ENCODE peak calls at places on chromosomes 6 and 20, in five cellular contexts. R is adipocyte; L is Panc1; U is HCT116; C is CD8-positive, alpha-beta T cell. K is an unnamed sample. For H3K9me3, the result is how much of the 10 kb centered on the place peaks cover.

GRCh38 chr6:24950210-24950941 is 14.6 kb upstream of the RIPOR2 start:
- DNase-seq in R (no peak), L (no peak), U (no peak), C (no peak), K (no peak)

GRCh38 chr6:109701774-109702173 is 10.7 kb downstream of the FIG4 start:
- DNase-seq in R (no peak), L (no peak), U (no peak), C (no peak), K (no peak)

GRCh38 chr20:2867081-2867860 is 6.0 kb upstream of the PTPRA start:
- DNase-seq in R (no peak), L (no peak), U (no peak), C (no peak), K (peak)

GRCh38 chr20:4491643-4492042 is 230.1 kb upstream of the PRND start:
- DNase-seq in R (no peak), L (no peak), U (no peak), C (no peak), K (no peak)

GRCh38 chr6:7975764-7976146 is 65.2 kb upstream of the TXNDC5 start:
- DNase-seq in R (no peak), L (no peak), U (no peak), C (no peak), K (no peak)

GRCh38 chr20:5140195-5140594 is 13.4 kb downstream of the CDS2 start:
- DNase-seq in R (no peak), L (no peak), U (no peak), C (no peak), K (no peak)

GRCh38 chr6:151137441-151137984 is 102.3 kb upstream of the AKAP12 start:
- DNase-seq in R (peak), L (no peak), U (no peak), C (no peak), K (no peak)

GRCh38 chr20:10857362-10858070 is 183.7 kb upstream of the JAG1 start:
- DNase-seq in R (peak), L (no peak), U (no peak), C (no peak), K (peak)

GRCh38 chr6:27757307-27757706 is 154.9 kb downstream of the OR2B2 start:
- DNase-seq in R (no peak), L (no peak), U (no peak), C (peak), K (peak)

GRCh38 chr20:37636212-37636975 is 57.4 kb upstream of the CTNNBL1 start:
- DNase-seq in R (no peak), L (no peak), U (no peak), C (no peak), K (no peak)

GRCh38 chr20:43994486-43995100 is 79.9 kb downstream of the TOX2 start:
- DNase-seq in R (peak), L (no peak), U (no peak), C (no peak), K (no peak)

GRCh38 chr6:38307730-38308129 is 332.0 kb downstream of the BTBD9 start:
- DNase-seq in R (peak), L (no peak), U (no peak), C (no peak), K (no peak)

GRCh38 chr6:52155791-52156576 is 30.2 kb upstream of the IL17A start:
- DNase-seq in R (no peak), L (no peak), U (no peak), C (no peak), K (no peak)

GRCh38 chr6:41505084-41506049 is 40.8 kb upstream of the FOXP4 start:
- DNase-seq in R (peak), L (no peak), U (no peak), C (no peak), K (peak)

GRCh38 chr6:28330033-28330432 is 5.9 kb downstream of the ZSCAN31 start:
- DNase-seq in R (no peak), L (no peak), U (no peak), C (no peak), K (no peak)

GRCh38 chr6:132479131-132479530 is 33.8 kb downstream of the STX7 start:
- DNase-seq in R (peak), L (no peak), U (no peak), C (no peak), K (no peak)

GRCh38 chr6:161204866-161205557 is 68.8 kb downstream of the AGPAT4 start:
- DNase-seq in R (no peak), L (no peak), U (no peak), C (no peak), K (peak)

GRCh38 chr6:152356016-152356415 is 281.1 kb downstream of the SYNE1 start:
- DNase-seq in R (peak), L (no peak), U (no peak), C (no peak), K (no peak)

GRCh38 chr20:46130534-46130933 is 12.4 kb downstream of the CD40 start:
- DNase-seq in R (no peak), L (no peak), U (no peak), C (no peak), K (no peak)

GRCh38 chr20:48538058-48538825 is 289.6 kb downstream of the PREX1 start:
- DNase-seq in R (peak), L (no peak), U (peak), C (no peak), K (peak)

GRCh38 chr6:23343610-23344306 is 774.4 kb downstream of the HDGFL1 start:
- DNase-seq in R (no peak), L (no peak), U (no peak), C (no peak), K (no peak)
- H3K9me3 ChIP-seq in R (under half), L (under half), U (under half), C (under half), K (under half)

GRCh38 chr6:156562636-156563035 is 214.5 kb upstream of the ARID1B start:
- DNase-seq in R (no peak), L (no peak), U (no peak), C (no peak), K (no peak)

GRCh38 chr6:156564128-156564806 is 212.9 kb upstream of the ARID1B start:
- DNase-seq in R (peak), L (peak), U (peak), C (peak), K (peak)

GRCh38 chr6:156563710-156564109 is 213.5 kb upstream of the ARID1B start:
- DNase-seq in R (no peak), L (no peak), U (no peak), C (no peak), K (no peak)

GRCh38 chr6:156562019-156562418 is 215.2 kb upstream of the ARID1B start:
- DNase-seq in R (no peak), L (no peak), U (no peak), C (no peak), K (no peak)

DNA sequence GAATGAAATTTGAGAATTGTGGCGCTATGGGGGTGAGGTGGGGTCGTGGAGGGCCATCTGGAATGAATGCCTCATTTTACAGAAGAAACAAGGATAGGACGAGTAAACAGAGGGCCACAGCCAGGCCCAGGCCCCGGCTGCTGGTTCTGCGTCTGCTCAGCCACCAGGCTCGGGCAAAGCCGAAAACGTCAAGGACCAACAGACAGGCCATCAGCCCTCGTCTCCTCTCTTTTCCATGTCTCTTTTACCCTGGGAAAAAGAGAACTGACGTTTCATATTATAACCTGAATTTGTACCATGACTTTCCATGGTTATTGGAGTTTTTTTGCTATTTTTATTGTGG is 212.4 kb upstream of the ARID1B start:
- DNase-seq in R (no peak), L (no peak), U (no peak), C (no peak), K (no peak)
- H3K4me3 ChIP-seq in R (no peak), L (no peak), U (no peak), C (no peak), K (no peak)

DNA sequence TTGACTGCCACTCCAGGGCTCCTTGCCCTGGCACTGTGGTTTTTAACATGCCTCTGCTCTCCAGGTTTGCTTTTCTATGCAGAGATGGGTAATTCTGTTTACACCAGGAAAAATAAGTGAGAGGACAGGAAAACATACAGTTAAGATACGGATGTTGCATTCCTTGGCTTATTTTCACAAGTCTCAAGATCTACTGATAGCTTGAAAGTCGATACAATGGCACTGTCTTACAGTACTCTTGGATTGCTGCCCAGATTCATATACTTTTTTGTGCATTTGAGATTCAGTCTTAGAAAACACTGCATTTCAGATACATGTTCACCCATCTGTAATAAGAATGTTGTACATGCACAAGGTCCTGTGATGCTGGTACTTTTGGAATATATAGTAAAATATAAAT is 159.6 kb upstream of the FLRT3 start:
- DNase-seq in R (peak), L (no peak), U (no peak), C (no peak), K (no peak)
- H3K9me3 ChIP-seq in R (under half), L (under half), U (under half), C (under half), K (under half)

GRCh38 chr6:26295691-26296555 is 69.1 kb upstream of the BTN3A2 start:
- DNase-seq in R (peak), L (peak), U (peak), C (no peak), K (peak)
- H3K4me3 ChIP-seq in R (no peak), L (no peak), U (no peak), C (no peak), K (no peak)

DNA sequence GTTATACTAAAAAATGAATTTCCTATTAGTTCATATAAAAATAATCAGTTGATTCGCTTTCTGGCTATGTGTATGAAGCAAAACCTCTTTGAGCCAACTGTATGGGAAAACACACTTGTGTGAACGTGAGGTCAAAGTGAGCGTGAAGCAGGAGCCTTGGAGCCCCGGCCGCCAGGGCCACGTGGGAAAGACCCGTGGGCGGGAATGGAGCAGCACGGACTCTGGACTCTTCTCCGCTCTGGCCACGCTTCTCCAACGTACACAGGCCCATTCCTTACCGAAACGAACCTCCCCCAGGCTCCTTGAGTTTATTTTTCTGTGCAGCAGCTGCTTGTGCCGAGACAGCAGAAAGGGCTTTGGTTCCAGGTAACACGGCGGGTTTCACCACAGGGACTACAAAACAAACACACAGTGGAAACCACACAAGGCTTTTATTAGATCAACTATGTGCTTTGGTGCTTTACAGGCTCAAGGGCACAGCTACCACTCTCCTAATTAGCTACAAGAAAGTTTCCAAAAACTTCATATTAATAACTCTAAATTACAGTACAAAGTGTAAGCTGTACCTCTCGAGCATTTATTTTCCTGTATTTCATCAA is 62.7 kb downstream of the TAF4 start:
- DNase-seq in R (no peak), L (no peak), U (no peak), C (no peak), K (no peak)
- H3K9me3 ChIP-seq in R (under half), L (under half), U (under half), C (under half), K (under half)

GRCh38 chr6:170146640-170147039 is 144.2 kb downstream of the DLL1 start:
- DNase-seq in R (no peak), L (no peak), U (no peak), C (no peak), K (no peak)
- H3K4me3 ChIP-seq in R (no peak), L (no peak), U (no peak), C (no peak), K (no peak)

GRCh38 chr6:139635401-139636130 is 261.1 kb upstream of the CITED2 start:
- DNase-seq in R (no peak), L (no peak), U (no peak), C (no peak), K (no peak)
- H3K9me3 ChIP-seq in R (under half), L (under half), U (under half), C (under half), K (under half)

GRCh38 chr6:71421611-71422010 is 133.0 kb downstream of the OGFRL1 start:
- DNase-seq in R (no peak), L (no peak), U (no peak), C (no peak), K (no peak)

GRCh38 chr6:71414486-71414885 is 125.9 kb downstream of the OGFRL1 start:
- DNase-seq in R (no peak), L (no peak), U (no peak), C (no peak), K (no peak)

GRCh38 chr6:71420693-71421328 is 132.2 kb downstream of the OGFRL1 start:
- DNase-seq in R (peak), L (peak), U (no peak), C (no peak), K (peak)

GRCh38 chr6:71419954-71420692 is 131.5 kb downstream of the OGFRL1 start:
- DNase-seq in R (peak), L (no peak), U (no peak), C (no peak), K (peak)

GRCh38 chr6:71419217-71419953 is 130.8 kb downstream of the OGFRL1 start:
- DNase-seq in R (no peak), L (no peak), U (no peak), C (no peak), K (no peak)
- H3K4me3 ChIP-seq in R (peak), L (peak), U (no peak), C (no peak), K (peak)

DNA sequence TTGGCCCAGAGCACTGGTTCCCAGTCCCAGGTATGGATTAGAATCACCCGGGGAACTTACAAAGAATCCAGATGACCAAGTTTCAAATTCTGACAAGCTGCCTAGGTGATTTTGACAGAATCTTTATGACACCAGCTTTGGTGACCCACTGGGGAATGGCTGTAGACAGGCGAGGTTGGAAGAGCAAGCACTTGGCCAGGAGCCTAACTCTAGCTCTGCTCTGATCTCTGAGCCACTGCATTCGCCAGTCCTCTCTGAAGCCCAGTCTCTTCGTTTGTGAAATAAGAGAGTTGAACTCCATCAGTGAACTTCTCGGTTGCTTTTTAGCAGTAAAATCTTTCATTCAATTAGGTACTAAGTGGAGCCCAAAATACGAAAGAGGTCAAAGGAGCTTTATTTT is 161.2 kb downstream of the VEGFA start:
- DNase-seq in R (no peak), L (no peak), U (no peak), C (no peak), K (no peak)
- H3K9me3 ChIP-seq in R (under half), L (under half), U (under half), C (under half), K (under half)

K was measured in MG63.